ENCODE peak calls at places on chromosomes 3 and 15, in four cellular contexts. One of them, this sample, is unnamed.

GRCh38 chr15:90336705-90337141 is 15.4 kb upstream of the ZNF774 start:
- DNase-seq in HCT116: no peak
- DNase-seq in tibial nerve: no peak
- DNase-seq in body of pancreas: no peak
- DNase-seq in this sample: no peak

GRCh38 chr15:39602143-39602542 is 21.3 kb downstream of the THBS1 start:
- DNase-seq in body of pancreas: no peak
- DNase-seq in HCT116: no peak
- DNase-seq in tibial nerve: no peak
- DNase-seq in this sample: no peak

GRCh38 chr3:78941587-78941986 is 826.2 kb downstream of the ROBO1 start:
- DNase-seq in HCT116: no peak
- DNase-seq in body of pancreas: no peak
- DNase-seq in tibial nerve: no peak
- DNase-seq in this sample: peak; percentile 80

GRCh38 chr3:129727707-129728106 is 121.2 kb upstream of the PLXND1 start:
- DNase-seq in tibial nerve: no peak
- DNase-seq in HCT116: no peak
- DNase-seq in body of pancreas: no peak
- DNase-seq in this sample: peak; percentile 46

GRCh38 chr3:124846189-124846588 is 41.0 kb downstream of the ITGB5 start:
- DNase-seq in tibial nerve: no peak
- DNase-seq in HCT116: no peak
- DNase-seq in body of pancreas: no peak
- DNase-seq in this sample: no peak

GRCh38 chr15:37121492-37121891 is 21.1 kb upstream of the MEIS2 start:
- DNase-seq in HCT116: no peak
- DNase-seq in body of pancreas: no peak
- DNase-seq in tibial nerve: no peak
- DNase-seq in this sample: no peak

GRCh38 chr3:102460579-102460978 is 25.8 kb downstream of the ZPLD1 start:
- DNase-seq in tibial nerve: no peak
- DNase-seq in HCT116: no peak
- DNase-seq in body of pancreas: no peak
- DNase-seq in this sample: no peak

GRCh38 chr3:120855665-120856437 is 52.2 kb upstream of the STXBP5L start:
- DNase-seq in HCT116: no peak
- DNase-seq in tibial nerve: no peak
- DNase-seq in body of pancreas: no peak
- DNase-seq in this sample: peak; percentile 34

GRCh38 chr15:70584838-70585706 is 178.3 kb downstream of the UACA start:
- DNase-seq in tibial nerve: no peak
- DNase-seq in body of pancreas: no peak
- DNase-seq in HCT116: peak; percentile 38
- DNase-seq in this sample: no peak

GRCh38 chr3:76134166-76134565 is 348.8 kb upstream of the ZNF717 start:
- DNase-seq in body of pancreas: no peak
- DNase-seq in HCT116: no peak
- DNase-seq in tibial nerve: no peak
- DNase-seq in this sample: no peak

GRCh38 chr3:128494152-128494650 is 1.2 kb upstream of the GATA2 start:
- DNase-seq in HCT116: no peak
- DNase-seq in tibial nerve: no peak
- DNase-seq in body of pancreas: no peak
- DNase-seq in this sample: no peak
- H3K27me3 ChIP-seq in HCT116: no peaks in the 10 kb centered on the region
- H3K27me3 ChIP-seq in tibial nerve: peaks cover 8% of the 10 kb centered on the region
- H3K27me3 ChIP-seq in body of pancreas: no peaks in the 10 kb centered on the region
- H3K27me3 ChIP-seq in this sample: peaks cover 8% of the 10 kb centered on the region

DNA sequence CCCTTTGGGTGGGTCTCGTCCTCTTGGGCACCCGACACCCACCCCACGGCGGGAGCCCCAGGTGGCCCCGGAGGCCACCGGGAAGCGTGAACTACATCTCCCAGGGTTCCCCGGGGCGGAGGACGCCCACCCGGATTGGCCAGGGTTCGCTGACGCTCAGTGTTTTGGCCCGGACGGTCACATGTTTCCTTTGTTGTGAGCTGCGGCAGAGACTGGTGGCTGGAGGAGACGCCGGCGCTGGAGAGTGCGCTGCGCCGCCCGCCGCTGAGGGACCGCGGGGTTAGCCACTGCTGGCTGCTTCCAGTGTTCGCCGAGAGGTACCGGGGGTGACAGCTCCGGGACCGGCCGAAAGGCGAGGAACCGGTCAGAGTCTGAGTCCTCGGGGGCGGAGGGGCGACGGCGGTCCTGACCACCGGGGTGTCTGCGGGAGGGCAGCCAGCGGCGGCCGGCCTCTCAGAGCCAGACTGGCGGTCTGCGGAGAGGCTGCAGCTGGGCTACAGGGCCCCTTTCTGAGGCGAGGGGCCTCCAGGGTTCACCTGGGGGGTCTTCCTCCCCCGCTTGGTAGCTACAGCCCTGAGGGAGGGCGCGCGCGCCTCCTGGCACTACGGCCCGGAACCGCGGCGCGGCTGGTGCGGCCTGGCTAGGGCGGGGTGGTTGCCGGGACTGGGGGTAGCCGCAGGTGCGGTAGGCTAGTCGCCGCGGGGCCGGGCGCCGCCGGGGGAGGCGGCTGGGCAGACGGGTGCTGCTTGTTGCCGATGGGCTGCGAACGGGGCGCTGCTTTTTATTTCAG is at the start of gene KLHL24:
- DNase-seq in body of pancreas: peak; percentile 94
- DNase-seq in HCT116: peak; percentile 82
- DNase-seq in tibial nerve: peak; percentile 87
- DNase-seq in this sample: peak; percentile 79
- TF ChIP-seq CTCF in body of pancreas: no peak
- TF ChIP-seq CTCF in HCT116: no peak
- TF ChIP-seq CTCF in tibial nerve: no peak
- TF ChIP-seq CTCF in this sample: no peak

GRCh38 chr3:126419151-126419703 is 24.5 kb downstream of the CFAP100 start:
- DNase-seq in body of pancreas: no peak
- DNase-seq in HCT116: no peak
- DNase-seq in tibial nerve: no peak
- DNase-seq in this sample: no peak

GRCh38 chr3:126418661-126419131 is 24.0 kb downstream of the CFAP100 start:
- DNase-seq in body of pancreas: no peak
- DNase-seq in tibial nerve: no peak
- DNase-seq in HCT116: no peak
- DNase-seq in this sample: no peak

GRCh38 chr3:126416943-126417342 is 22.2 kb downstream of the CFAP100 start:
- DNase-seq in body of pancreas: peak; percentile 82
- DNase-seq in HCT116: no peak
- DNase-seq in tibial nerve: no peak
- DNase-seq in this sample: no peak

GRCh38 chr3:126417461-126418255 is 22.9 kb downstream of the CFAP100 start:
- DNase-seq in HCT116: no peak
- DNase-seq in body of pancreas: no peak
- DNase-seq in tibial nerve: no peak
- DNase-seq in this sample: no peak

DNA sequence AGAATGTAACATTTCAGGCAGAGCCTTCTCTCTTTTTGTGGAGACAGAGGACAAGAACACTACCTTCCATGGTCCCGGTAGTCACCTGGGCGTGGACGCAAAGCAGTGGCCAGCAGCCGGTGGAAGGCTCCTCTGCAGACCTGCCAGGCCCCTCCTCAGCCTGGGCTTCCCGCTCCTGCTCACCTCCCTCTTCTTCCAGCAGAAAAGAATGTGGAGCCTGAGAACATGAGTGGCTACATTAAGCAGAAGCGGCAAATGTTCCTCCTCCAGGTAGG is 23.5 kb downstream of the CFAP100 start:
- DNase-seq in tibial nerve: no peak
- DNase-seq in HCT116: no peak
- DNase-seq in body of pancreas: no peak
- DNase-seq in this sample: no peak
- H3K27me3 ChIP-seq in tibial nerve: no peaks in the 10 kb centered on the region
- H3K27me3 ChIP-seq in HCT116: no peaks in the 10 kb centered on the region
- H3K27me3 ChIP-seq in body of pancreas: no peaks in the 10 kb centered on the region
- H3K27me3 ChIP-seq in this sample: peaks cover 40% of the 10 kb centered on the region

DNA sequence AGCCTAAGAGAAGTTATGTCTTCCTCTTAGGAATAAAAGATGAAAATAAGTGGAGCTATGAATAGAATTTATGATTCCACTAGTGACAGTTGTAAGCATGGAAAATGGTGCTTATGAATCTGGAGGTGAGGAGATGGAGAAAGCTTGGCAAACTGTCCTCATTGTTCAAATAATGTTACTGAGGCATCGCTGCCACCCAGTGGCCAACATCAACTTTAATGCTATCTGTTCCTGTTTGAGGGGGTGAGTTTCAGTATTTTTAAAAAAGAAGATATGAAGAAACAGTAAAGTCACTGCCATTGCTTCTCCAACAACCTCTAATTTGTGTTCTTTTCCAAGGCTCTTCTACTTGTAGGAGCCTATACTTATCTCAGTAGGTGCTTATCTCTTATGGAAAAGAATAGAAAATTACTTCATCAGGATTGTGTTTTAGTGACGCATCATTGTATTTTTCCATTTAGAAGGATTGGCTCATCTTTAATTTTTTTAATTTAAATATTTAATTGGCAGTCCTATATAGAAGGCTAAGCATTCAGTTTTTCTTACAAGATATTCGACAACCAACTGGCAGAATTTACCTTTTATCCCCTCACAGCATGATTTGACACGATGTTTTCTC is 260.4 kb upstream of the P2RY1 start:
- DNase-seq in body of pancreas: peak; percentile 29
- DNase-seq in tibial nerve: peak; percentile 47
- DNase-seq in HCT116: peak; percentile 38
- DNase-seq in this sample: no peak
- TF ChIP-seq CTCF in body of pancreas: peak; percentile 4
- TF ChIP-seq CTCF in tibial nerve: peak; percentile 31
- TF ChIP-seq CTCF in HCT116: peak; percentile 48
- TF ChIP-seq CTCF in this sample: peak; percentile 56

GRCh38 chr3:193774916-193775285 is 181.9 kb downstream of the OPA1 start:
- DNase-seq in tibial nerve: no peak
- DNase-seq in HCT116: no peak
- DNase-seq in body of pancreas: no peak
- DNase-seq in this sample: no peak
- H3K27me3 ChIP-seq in tibial nerve: no peaks in the 10 kb centered on the region
- H3K27me3 ChIP-seq in HCT116: peaks cover 16% of the 10 kb centered on the region
- H3K27me3 ChIP-seq in body of pancreas: no peaks in the 10 kb centered on the region
- H3K27me3 ChIP-seq in this sample: peaks cover 68% of the 10 kb centered on the region

GRCh38 chr3:57655727-57656126 is 37.1 kb downstream of the DENND6A start:
- DNase-seq in tibial nerve: no peak
- DNase-seq in HCT116: no peak
- DNase-seq in body of pancreas: no peak
- DNase-seq in this sample: no peak
- TF ChIP-seq CTCF in tibial nerve: no peak
- TF ChIP-seq CTCF in HCT116: no peak
- TF ChIP-seq CTCF in body of pancreas: no peak
- TF ChIP-seq CTCF in this sample: no peak

GRCh38 chr15:69143756-69144436 is 16.5 kb upstream of the GLCE start:
- DNase-seq in body of pancreas: no peak
- DNase-seq in tibial nerve: no peak
- DNase-seq in HCT116: no peak
- DNase-seq in this sample: no peak

GRCh38 chr15:69141833-69142232 is 18.6 kb upstream of the GLCE start:
- DNase-seq in HCT116: no peak
- DNase-seq in tibial nerve: no peak
- DNase-seq in body of pancreas: no peak
- DNase-seq in this sample: no peak

GRCh38 chr15:69138963-69139362 is 21.5 kb upstream of the GLCE start:
- DNase-seq in HCT116: no peak
- DNase-seq in body of pancreas: no peak
- DNase-seq in tibial nerve: no peak
- DNase-seq in this sample: no peak

GRCh38 chr15:69140306-69140705 is 20.1 kb upstream of the GLCE start:
- DNase-seq in body of pancreas: no peak
- DNase-seq in HCT116: no peak
- DNase-seq in tibial nerve: no peak
- DNase-seq in this sample: no peak

GRCh38 chr15:69141286-69141701 is 19.1 kb upstream of the GLCE start:
- DNase-seq in HCT116: no peak
- DNase-seq in tibial nerve: no peak
- DNase-seq in body of pancreas: peak; percentile 21
- DNase-seq in this sample: no peak
- H3K27me3 ChIP-seq in HCT116: peaks cover 25% of the 10 kb centered on the region
- H3K27me3 ChIP-seq in tibial nerve: no peaks in the 10 kb centered on the region
- H3K27me3 ChIP-seq in body of pancreas: no peaks in the 10 kb centered on the region
- H3K27me3 ChIP-seq in this sample: peaks cover 42% of the 10 kb centered on the region

GRCh38 chr15:80730395-80730794 is 35.3 kb downstream of the ABHD17C start:
- DNase-seq in HCT116: no peak
- DNase-seq in body of pancreas: no peak
- DNase-seq in tibial nerve: no peak
- DNase-seq in this sample: no peak
- TF ChIP-seq CTCF in HCT116: no peak
- TF ChIP-seq CTCF in body of pancreas: no peak
- TF ChIP-seq CTCF in tibial nerve: no peak
- TF ChIP-seq CTCF in this sample: no peak

This sample was measured in AG04450.